ENCODE peak calls at places on chromosomes 6 and 20, in ten cellular contexts. I is spleen, H is K562, P is HCT116, X is stomach, Z is GM12891, K is esophagus muscularis mucosa, Q is H1, U is endothelial cell of umbilical vein, B is HL-60. A is an unnamed sample.

GRCh38 chr6:68779366-68779765 is 144.3 kb downstream of the ADGRB3 start:
- DNase-seq in I (no peak), H (no peak), P (no peak), X (no peak), Z (no peak), K (no peak), Q (no peak), U (no peak), B (no peak), A (no peak)

GRCh38 chr6:42742116-42742894 is 3.6 kb downstream of the TBCC start:
- DNase-seq in I (no peak), H (peak; percentile 13), P (no peak), X (no peak), Z (no peak), K (no peak), Q (no peak), U (peak; percentile 75), B (no peak), A (no peak)

GRCh38 chr6:42276008-42276890 is 58.6 kb upstream of the MRPS10 start:
- DNase-seq in I (no peak), H (no peak), P (no peak), X (no peak), Z (no peak), K (no peak), Q (no peak), U (no peak), B (no peak), A (no peak)

GRCh38 chr20:31602779-31603441 is 2.2 kb upstream of the ID1 start:
- DNase-seq in I (no peak), H (no peak), P (peak; percentile 72), X (peak; percentile 49), Z (no peak), K (no peak), Q (no peak), U (peak; percentile 44), B (peak; percentile 81), A (peak; percentile 24)

GRCh38 chr6:164690241-164690640 is 619.2 kb downstream of the C6orf118 start:
- DNase-seq in I (no peak), H (no peak), P (no peak), X (no peak), Z (no peak), K (no peak), Q (no peak), U (no peak), B (no peak), A (no peak)

GRCh38 chr20:34585019-34585418 is 26.5 kb downstream of the MAP1LC3A start:
- DNase-seq in I (no peak), H (no peak), P (no peak), X (no peak), Z (no peak), K (peak; percentile 53), Q (no peak), U (no peak), B (no peak), A (no peak)

GRCh38 chr6:101286146-101286545 is 107.4 kb upstream of the GRIK2 start:
- DNase-seq in I (no peak), H (no peak), P (no peak), X (no peak), Z (no peak), K (no peak), Q (no peak), U (no peak), B (no peak), A (no peak)

GRCh38 chr20:3074812-3075211 is 3.4 kb downstream of the OXT start:
- DNase-seq in I (no peak), H (no peak), P (no peak), X (no peak), Z (no peak), K (no peak), Q (no peak), U (no peak), B (no peak), A (no peak)

GRCh38 chr6:46899636-46900035 is 22.1 kb downstream of the ADGRF5 start:
- DNase-seq in I (no peak), H (no peak), P (no peak), X (no peak), Z (no peak), K (no peak), Q (no peak), U (no peak), B (no peak), A (no peak)
- TF ChIP-seq POLR2AphosphoS5 in I (no peak), H (no peak), P (no peak), X (no peak), Z (no peak), K (no peak), Q (no peak), U (no peak), B (no peak), A (no peak)

GRCh38 chr6:5028921-5029320 is 25.1 kb upstream of the RPP40 start:
- DNase-seq in I (no peak), H (no peak), P (no peak), X (no peak), Z (no peak), K (no peak), Q (no peak), U (no peak), B (no peak), A (no peak)

GRCh38 chr6:5028301-5028700 is 24.5 kb upstream of the RPP40 start:
- DNase-seq in I (no peak), H (no peak), P (no peak), X (no peak), Z (no peak), K (no peak), Q (no peak), U (no peak), B (no peak), A (no peak)

GRCh38 chr6:5023923-5024322 is 20.1 kb upstream of the RPP40 start:
- DNase-seq in I (no peak), H (no peak), P (no peak), X (no peak), Z (no peak), K (peak; percentile 57), Q (no peak), U (no peak), B (no peak), A (no peak)

GRCh38 chr6:5029609-5030008 is 25.8 kb upstream of the RPP40 start:
- DNase-seq in I (no peak), H (no peak), P (no peak), X (no peak), Z (no peak), K (no peak), Q (no peak), U (no peak), B (no peak), A (no peak)

DNA sequence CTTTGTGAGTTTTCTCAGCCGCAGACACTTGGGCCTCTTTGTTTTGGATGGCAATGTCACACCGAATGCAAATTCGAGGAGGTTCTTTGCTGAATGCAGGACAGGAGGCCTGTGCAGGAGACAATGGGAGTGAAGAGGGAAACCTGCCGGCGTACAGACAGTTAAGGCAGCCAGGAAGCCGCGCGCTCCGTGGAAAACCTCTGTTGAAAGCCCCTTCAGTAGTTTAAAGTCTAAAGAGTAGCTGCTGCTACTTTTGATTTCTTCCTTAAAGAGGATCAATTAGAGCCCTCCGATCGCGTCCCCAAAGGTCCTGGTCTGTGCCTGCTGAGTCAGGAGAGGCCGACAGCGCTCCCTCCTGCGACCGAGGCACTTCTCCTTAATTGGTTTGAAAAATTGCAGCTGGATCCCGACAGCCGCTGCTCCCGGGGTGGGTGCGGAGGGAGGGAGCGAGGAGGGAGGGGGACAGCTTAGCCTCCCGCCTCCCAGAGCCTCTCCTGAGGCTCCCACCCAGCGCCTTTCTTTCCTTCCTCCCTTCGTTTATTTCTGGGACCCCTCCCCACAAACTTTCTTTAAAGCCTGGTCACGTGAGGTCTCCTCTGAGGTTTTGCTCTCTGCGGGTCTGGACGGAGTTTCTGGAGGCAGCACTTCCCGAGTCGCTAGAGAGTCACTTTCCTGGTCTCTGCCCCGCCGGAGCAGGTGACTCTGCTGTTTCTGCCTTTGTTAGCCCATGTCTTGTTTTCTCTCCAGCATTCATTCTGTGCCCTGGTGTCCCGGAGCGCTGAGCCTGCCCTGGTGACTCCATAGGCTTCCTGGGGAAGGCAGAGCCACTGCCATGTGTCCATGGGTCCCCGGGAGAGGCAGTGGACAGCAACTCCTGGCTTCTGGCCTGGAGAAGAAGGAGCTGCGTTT is 22.3 kb upstream of the RPP40 start:
- DNase-seq in I (peak; percentile 80), H (peak; percentile 36), P (no peak), X (peak; percentile 44), Z (no peak), K (peak; percentile 91), Q (no peak), U (peak; percentile 61), B (peak; percentile 54), A (no peak)
- TF ChIP-seq POLR2AphosphoS5 in I (peak; percentile 75), H (no peak), P (no peak), X (no peak), Z (no peak), K (peak; percentile 90), Q (no peak), U (no peak), B (no peak), A (no peak)

GRCh38 chr6:53436904-53437303 is 88.2 kb upstream of the ELOVL5 start:
- DNase-seq in I (no peak), H (no peak), P (no peak), X (no peak), Z (no peak), K (no peak), Q (no peak), U (no peak), B (no peak), A (no peak)

GRCh38 chr6:53439556-53439955 is 90.8 kb upstream of the ELOVL5 start:
- DNase-seq in I (no peak), H (no peak), P (no peak), X (no peak), Z (no peak), K (no peak), Q (no peak), U (no peak), B (no peak), A (no peak)

GRCh38 chr6:53440331-53440730 is 91.6 kb upstream of the ELOVL5 start:
- DNase-seq in I (no peak), H (no peak), P (no peak), X (no peak), Z (no peak), K (no peak), Q (no peak), U (no peak), B (no peak), A (no peak)

GRCh38 chr6:53433617-53434285 is 85.0 kb upstream of the ELOVL5 start:
- DNase-seq in I (no peak), H (no peak), P (no peak), X (no peak), Z (no peak), K (no peak), Q (no peak), U (no peak), B (no peak), A (no peak)

DNA sequence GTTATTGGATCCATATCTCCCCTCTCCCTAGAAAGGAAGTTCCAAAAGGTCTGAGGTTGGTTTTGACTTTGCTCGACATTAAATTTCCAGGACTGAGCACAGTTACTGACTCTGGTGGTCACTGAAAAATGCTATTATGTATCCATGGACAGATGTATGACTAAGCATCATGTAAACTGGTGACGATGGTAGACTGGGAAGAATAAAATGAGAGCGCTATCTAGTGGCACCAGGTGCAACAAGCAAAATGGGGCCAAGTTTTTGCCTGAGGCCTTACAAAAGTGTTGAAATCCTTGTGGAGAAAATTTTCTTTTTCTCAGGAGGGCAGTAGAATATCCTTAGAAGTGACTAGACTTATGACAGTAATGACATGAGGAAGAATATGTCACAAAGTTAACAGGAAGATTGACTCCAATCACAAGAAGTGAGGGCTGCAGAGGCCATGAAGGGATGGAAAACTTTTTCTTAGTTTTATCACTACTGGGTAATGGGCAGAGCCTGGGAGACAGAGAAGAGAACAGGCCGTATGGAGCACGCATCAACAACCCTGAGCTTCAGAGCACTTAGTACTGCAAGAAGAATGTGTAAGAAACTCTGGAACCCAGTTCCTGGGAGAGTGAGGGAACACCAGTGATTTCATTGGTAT is 88.9 kb upstream of the ELOVL5 start:
- DNase-seq in I (no peak), H (peak; percentile 37), P (peak; percentile 67), X (no peak), Z (no peak), K (no peak), Q (no peak), U (peak; percentile 64), B (peak; percentile 58), A (peak; percentile 26)
- TF ChIP-seq POLR2AphosphoS5 in I (no peak), H (no peak), P (no peak), X (peak; percentile 61), Z (no peak), K (no peak), Q (no peak), U (no peak), B (no peak), A (no peak)

GRCh38 chr20:25000268-25000801 is 7.8 kb upstream of the APMAP start:
- DNase-seq in I (peak; percentile 24), H (no peak), P (no peak), X (peak; percentile 96), Z (no peak), K (no peak), Q (no peak), U (peak; percentile 5), B (no peak), A (no peak)
- TF ChIP-seq POLR2AphosphoS5 in I (no peak), H (no peak), P (no peak), X (peak; percentile 71), Z (no peak), K (peak; percentile 91), Q (no peak), U (no peak), B (no peak), A (no peak)